ENCODE peak calls at places on chromosomes 2 and 18, in five cellular contexts. O is PC-3, P is WTC11, U is astrocyte, Q is mesothelial cell of epicardium. G is an unnamed sample.

GRCh38 chr2:46644690-46645385 is 165.5 kb downstream of the TMEM247 start:
- DNase-seq in P (no peak), U (no peak), O (peak), Q (no peak), G (peak)

GRCh38 chr2:61493523-61493942 is 22.6 kb upstream of the USP34 start:
- DNase-seq in P (no peak), O (no peak), Q (no peak), U (peak), G (no peak)

GRCh38 chr2:20539776-20540586 is 93.1 kb downstream of the RHOB start:
- DNase-seq in U (no peak), Q (no peak), P (no peak), O (no peak), G (no peak)

GRCh38 chr2:222298311-222299150 is at the start of gene PAX3:
- DNase-seq in U (peak), O (no peak), Q (no peak), P (no peak), G (peak)

GRCh38 chr2:237497820-237498128 is 10.7 kb downstream of the MLPH start:
- DNase-seq in P (no peak), O (no peak), Q (no peak), U (no peak), G (no peak)

GRCh38 chr2:65607906-65608305 is 175.5 kb upstream of the SPRED2 start:
- DNase-seq in U (no peak), O (no peak), P (no peak), Q (no peak), G (no peak)

GRCh38 chr2:132814651-132815050 is 144.6 kb upstream of the LYPD1 start:
- DNase-seq in Q (no peak), U (no peak), P (no peak), O (no peak), G (no peak)

GRCh38 chr2:172345951-172346555 is 81.3 kb upstream of the ITGA6 start:
- DNase-seq in U (no peak), P (no peak), Q (no peak), O (peak), G (peak)

GRCh38 chr2:40218679-40219078 is 233.2 kb downstream of the SLC8A1 start:
- DNase-seq in P (no peak), Q (no peak), O (no peak), U (no peak), G (peak)

GRCh38 chr2:231902598-231902997 is 23.6 kb downstream of the NPPC start:
- DNase-seq in P (no peak), U (no peak), Q (no peak), O (no peak), G (no peak)

GRCh38 chr2:57877811-57878572 is 168.6 kb upstream of the VRK2 start:
- DNase-seq in O (peak), Q (no peak), U (no peak), P (no peak), G (no peak)

GRCh38 chr2:241653210-241653750 is 15.8 kb downstream of the ATG4B start:
- DNase-seq in Q (no peak), P (no peak), O (no peak), U (no peak), G (no peak)

GRCh38 chr18:9741821-9742541 is 33.9 kb downstream of the RAB31 start:
- DNase-seq in O (peak), Q (no peak), U (no peak), P (peak), G (no peak)

GRCh38 chr2:105797298-105797819 is 52.6 kb downstream of the NCK2 start:
- DNase-seq in U (no peak), O (no peak), Q (no peak), P (no peak), G (no peak)

GRCh38 chr2:224182498-224182897 is 143.4 kb upstream of the SERPINE2 start:
- DNase-seq in U (no peak), Q (no peak), O (no peak), P (no peak), G (no peak)

GRCh38 chr2:236200378-236200777 is 32.2 kb upstream of the GBX2 start:
- DNase-seq in O (no peak), P (no peak), Q (no peak), U (no peak), G (no peak)

DNA sequence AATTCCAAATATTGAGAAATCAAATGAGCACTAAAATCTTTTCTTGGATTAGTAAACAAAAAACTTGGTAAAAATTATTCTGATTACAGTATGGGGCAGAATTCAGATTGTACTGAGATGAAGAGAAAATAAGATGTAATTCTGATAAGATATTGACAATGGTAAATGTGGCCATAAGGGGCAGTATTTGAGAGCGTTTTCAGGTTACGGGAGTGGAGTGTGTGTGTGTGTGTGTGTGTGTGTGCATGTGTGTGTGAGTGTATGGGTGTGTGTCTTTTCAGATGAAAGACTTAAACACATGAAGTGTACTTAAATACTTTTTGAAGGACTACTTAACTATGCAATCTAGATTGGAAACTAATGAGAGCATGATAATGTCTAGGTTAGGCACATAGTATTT is 217.8 kb upstream of the ITGA4 start:
- DNase-seq in U (no peak), Q (no peak), O (peak), P (peak), G (no peak)
- TF ChIP-seq CTCF in U (peak), Q (no peak), O (peak), P (no peak), G (no peak)

DNA sequence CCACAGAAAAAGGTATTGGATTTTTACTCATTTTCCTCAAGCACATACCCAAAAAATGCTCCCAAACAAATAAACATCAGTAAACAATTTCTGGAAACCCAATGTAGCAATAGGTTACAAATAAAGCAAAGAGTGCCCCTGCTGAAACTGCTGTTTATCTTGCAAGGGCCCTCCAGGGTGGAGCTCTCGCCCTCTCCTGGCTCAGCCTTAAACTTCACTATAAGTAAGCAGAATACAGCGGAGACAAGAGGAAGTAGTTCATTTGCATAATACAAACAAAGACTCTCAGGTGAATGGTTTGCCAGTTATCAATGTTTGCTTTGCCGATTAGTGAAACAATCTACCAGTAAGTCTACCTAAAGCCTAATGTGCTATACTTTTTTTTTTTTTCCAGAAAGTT is 437.6 kb downstream of the DLGAP1 start:
- DNase-seq in P (peak), U (no peak), Q (no peak), O (peak), G (no peak)
- TF ChIP-seq CTCF in P (no peak), U (peak), Q (no peak), O (peak), G (peak)

GRCh38 chr2:70552501-70553333 is 909 bp downstream of the TGFA start:
- DNase-seq in P (peak), Q (no peak), O (peak), U (no peak), G (no peak)

GRCh38 chr2:70553584-70554337 is at the start of gene TGFA:
- DNase-seq in Q (peak), U (peak), P (peak), O (peak), G (peak)

GRCh38 chr2:70556608-70557007 is 3.0 kb upstream of the TGFA start:
- DNase-seq in U (no peak), Q (no peak), P (no peak), O (no peak), G (no peak)

GRCh38 chr2:70553334-70553583 is 367 bp downstream of the TGFA start:
- DNase-seq in U (no peak), O (peak), Q (no peak), P (peak), G (no peak)

GRCh38 chr2:70554338-70554892 is 789 bp upstream of the TGFA start:
- DNase-seq in U (no peak), O (no peak), P (no peak), Q (no peak), G (no peak)
- TF ChIP-seq CTCF in U (no peak), O (peak), P (peak), Q (peak), G (peak)

DNA sequence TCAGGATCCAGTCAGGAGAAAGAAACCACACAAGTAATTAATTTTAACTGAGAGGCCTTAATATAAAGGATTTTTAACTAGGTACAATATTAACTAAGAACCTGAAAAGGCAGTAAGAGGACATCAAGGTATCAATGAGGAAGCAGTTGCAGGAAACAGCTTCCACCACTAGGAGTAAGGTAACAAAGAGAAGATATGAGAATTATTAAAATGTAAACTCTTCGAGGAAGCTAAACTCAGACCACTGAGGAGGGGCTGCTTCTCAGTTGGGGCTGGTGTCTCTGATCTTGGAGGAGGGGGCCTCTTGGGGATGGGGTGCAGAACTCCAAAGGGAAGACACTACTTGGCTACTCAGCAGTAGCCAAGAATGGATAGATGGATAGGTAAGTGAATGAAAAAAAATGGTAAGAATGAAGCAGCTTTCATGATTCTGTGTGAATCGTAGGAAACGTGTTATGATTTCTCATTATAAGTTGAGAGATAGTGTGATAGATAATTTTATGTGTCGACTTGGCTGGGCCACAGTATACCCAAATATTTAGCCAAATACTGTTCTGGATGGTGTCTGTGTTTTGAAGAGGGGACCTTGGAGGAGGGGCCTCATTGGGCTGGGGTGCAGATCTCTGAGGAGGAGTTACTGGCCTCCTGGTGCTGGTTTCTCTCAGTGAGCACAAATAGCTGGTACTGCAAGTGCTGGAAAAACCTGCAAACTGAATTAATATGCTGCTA is 547.7 kb upstream of the LRRTM1 start:
- DNase-seq in P (no peak), U (no peak), Q (no peak), O (no peak), G (no peak)
- TF ChIP-seq CTCF in P (no peak), U (no peak), Q (no peak), O (peak), G (no peak)

DNA sequence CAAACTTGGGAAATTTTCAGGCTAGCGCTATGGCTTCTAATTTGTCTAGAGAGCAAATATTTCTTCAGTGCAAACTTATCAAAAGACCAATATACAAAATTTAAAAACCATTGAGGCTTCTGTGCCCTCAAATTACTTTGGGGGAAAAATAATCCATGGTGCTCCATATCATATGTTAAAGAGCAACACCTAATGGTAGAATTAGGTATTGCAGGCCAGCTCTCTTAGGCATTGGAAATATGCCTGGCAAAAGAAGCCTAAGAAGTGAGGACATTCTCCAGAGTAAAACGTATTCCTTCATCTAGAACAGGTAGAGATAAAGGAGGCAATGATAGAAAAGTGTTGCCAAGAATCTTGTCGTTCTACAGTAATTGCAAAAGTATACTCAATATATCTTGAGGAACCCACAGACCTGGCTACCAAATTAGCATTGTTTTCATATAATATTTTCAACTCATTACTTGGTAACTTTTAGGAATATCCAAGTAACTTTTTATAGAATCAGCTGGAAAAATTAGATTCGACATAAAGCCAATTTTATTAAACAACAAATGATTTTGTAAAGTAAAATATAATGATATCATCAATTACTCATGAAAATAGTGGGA is 401.1 kb downstream of the BCL11A start:
- DNase-seq in O (peak), Q (no peak), P (no peak), U (no peak), G (peak)
- TF ChIP-seq CTCF in O (peak), Q (peak), P (peak), U (peak), G (peak)

GRCh38 chr2:37904450-37904849 is 20.6 kb upstream of the RMDN2 start:
- DNase-seq in U (no peak), Q (no peak), O (no peak), P (no peak), G (no peak)

GRCh38 chr2:37907480-37908070 is 17.5 kb upstream of the RMDN2 start:
- DNase-seq in O (no peak), P (no peak), Q (no peak), U (peak), G (no peak)

GRCh38 chr2:37898448-37898847 is 26.6 kb upstream of the RMDN2 start:
- DNase-seq in Q (no peak), O (no peak), U (no peak), P (no peak), G (no peak)

GRCh38 chr2:37905033-37905432 is 20.1 kb upstream of the RMDN2 start:
- DNase-seq in P (no peak), O (no peak), Q (no peak), U (no peak), G (no peak)

DNA sequence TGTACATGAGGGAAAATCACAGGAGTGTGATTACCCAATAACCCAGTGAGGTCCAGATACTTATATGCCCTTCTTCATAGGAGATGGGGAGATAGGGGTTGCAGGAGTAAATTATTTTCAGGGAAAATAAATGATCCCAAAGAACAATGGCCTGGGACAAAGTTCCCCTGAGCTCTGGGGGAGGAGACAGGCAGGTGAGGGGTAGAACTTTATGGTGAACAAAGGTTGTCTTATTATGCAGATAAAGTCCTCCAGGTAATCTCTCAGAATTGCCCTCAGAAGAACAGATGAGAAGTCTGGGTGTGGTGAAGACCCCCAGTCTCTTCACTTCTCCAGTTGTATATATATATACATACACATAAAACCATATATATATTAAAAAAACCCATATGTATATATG is 22.1 kb upstream of the RMDN2 start:
- DNase-seq in U (no peak), Q (no peak), P (no peak), O (no peak), G (no peak)
- TF ChIP-seq CTCF in U (no peak), Q (no peak), P (no peak), O (no peak), G (no peak)

DNA sequence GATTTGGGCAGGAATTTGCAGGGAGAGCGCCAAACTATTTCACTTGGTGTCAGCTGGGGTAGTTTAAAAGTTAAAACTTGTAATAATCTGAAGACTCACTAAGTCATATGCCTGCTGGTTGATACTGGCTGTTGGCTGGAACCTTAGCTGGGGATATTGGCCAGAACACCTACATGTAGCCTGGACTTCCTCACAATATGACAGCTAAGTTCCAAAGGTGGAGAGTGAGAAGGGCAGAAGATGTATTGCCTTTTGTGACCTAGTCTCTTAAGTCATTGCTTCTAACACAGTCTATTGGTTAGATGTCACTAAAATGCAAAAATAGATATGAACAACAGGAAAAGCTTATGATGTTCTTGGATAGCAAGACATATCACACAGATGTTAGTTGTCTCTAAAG is 113.2 kb upstream of the CHAC2 start:
- DNase-seq in U (no peak), P (no peak), O (no peak), Q (no peak), G (no peak)
- TF ChIP-seq CTCF in U (no peak), P (no peak), O (no peak), Q (no peak), G (no peak)

DNA sequence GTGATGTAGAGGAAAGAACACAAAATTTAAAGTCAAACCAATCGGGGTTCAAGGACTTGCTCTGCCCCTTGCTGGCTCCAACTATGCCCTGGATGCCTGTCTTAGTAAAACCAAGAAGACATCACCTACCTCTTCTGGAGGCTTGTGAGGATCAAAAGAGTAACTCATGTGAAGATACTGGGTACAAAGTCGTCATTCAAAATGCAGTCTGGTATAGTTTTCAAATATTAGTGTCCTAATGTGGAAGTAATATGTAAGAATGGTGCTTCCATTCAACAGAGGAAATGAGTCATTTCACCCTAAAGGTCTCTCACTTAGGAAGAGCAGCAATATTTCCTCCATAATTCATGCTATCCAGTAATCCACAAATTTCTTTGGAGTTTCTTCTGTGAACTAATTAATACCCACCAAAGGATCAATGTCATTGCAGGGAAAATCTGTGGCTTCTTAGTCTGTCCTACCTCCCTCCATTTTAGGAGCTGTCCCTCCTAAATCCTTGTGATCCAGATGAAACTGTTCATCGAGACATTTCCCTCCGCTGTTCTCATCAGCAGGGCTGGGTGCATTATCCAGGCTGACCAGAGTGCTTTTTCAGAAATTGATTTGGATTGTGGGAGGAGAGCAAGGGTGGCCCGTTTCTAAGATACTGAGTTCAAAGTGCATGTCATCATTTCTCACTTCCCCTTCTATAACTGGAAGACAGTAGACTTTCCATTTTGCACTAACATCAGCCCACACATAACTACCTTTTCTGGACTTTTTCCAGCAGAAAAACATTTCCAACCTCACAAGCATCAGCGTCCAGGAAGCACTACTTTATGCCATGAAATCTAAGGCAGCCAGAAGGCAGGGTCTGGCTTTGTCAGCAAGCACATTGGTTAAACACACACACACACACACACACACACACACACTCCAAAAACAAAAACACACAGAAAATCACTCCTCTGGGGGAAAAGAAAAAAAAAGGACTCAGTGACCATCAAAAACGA is 94.3 kb downstream of the ANKRD44 start:
- DNase-seq in O (peak), Q (no peak), U (peak), P (no peak), G (no peak)
- TF ChIP-seq CTCF in O (no peak), Q (no peak), U (no peak), P (no peak), G (no peak)

GRCh38 chr18:77140439-77141109 is 8.0 kb upstream of the MBP start:
- DNase-seq in Q (no peak), U (no peak), P (no peak), O (no peak), G (no peak)
- TF ChIP-seq CTCF in Q (no peak), U (no peak), P (no peak), O (no peak), G (no peak)

GRCh38 chr2:114113527-114113926 is 223.6 kb downstream of the ACTR3 start:
- DNase-seq in Q (no peak), P (peak), O (no peak), U (no peak), G (no peak)
- TF ChIP-seq CTCF in Q (no peak), P (no peak), O (no peak), U (no peak), G (no peak)

G was measured in HFFc6.